ENCODE peak calls at places on chromosomes 3 and 15, in eight cellular contexts. One of them, this sample, is unnamed.

GRCh38 chr15:68450192-68450591 is 18.2 kb upstream of the ITGA11 start:
- DNase-seq in upper lobe of right lung: no peak
- DNase-seq in RWPE1: no peak
- DNase-seq in NB4: no peak
- DNase-seq in hepatocyte: no peak
- DNase-seq in CD4-positive, alpha-beta T cell: no peak
- DNase-seq in GM12865: no peak
- DNase-seq in pancreas: no peak
- DNase-seq in this sample: no peak

GRCh38 chr15:45799508-45799907 is 164.7 kb downstream of the SQOR start:
- DNase-seq in upper lobe of right lung: no peak
- DNase-seq in RWPE1: no peak
- DNase-seq in NB4: no peak
- DNase-seq in hepatocyte: no peak
- DNase-seq in CD4-positive, alpha-beta T cell: no peak
- DNase-seq in GM12865: peak
- DNase-seq in pancreas: no peak
- DNase-seq in this sample: no peak

GRCh38 chr3:114867828-114868498 is 279.1 kb downstream of the ZBTB20 start:
- DNase-seq in upper lobe of right lung: no peak
- DNase-seq in RWPE1: no peak
- DNase-seq in NB4: no peak
- DNase-seq in hepatocyte: no peak
- DNase-seq in CD4-positive, alpha-beta T cell: no peak
- DNase-seq in GM12865: no peak
- DNase-seq in pancreas: peak
- DNase-seq in this sample: no peak

GRCh38 chr3:61562042-61562809 is 855 bp downstream of the PTPRG start:
- DNase-seq in upper lobe of right lung: peak
- DNase-seq in RWPE1: no peak
- DNase-seq in NB4: no peak
- DNase-seq in hepatocyte: peak
- DNase-seq in CD4-positive, alpha-beta T cell: no peak
- DNase-seq in GM12865: no peak
- DNase-seq in pancreas: peak
- DNase-seq in this sample: peak

GRCh38 chr15:60798821-60799220 is 319.9 kb upstream of the ICE2 start:
- DNase-seq in upper lobe of right lung: no peak
- DNase-seq in RWPE1: peak
- DNase-seq in NB4: no peak
- DNase-seq in hepatocyte: peak
- DNase-seq in CD4-positive, alpha-beta T cell: no peak
- DNase-seq in GM12865: peak
- DNase-seq in pancreas: no peak
- DNase-seq in this sample: peak

GRCh38 chr15:48177383-48177874 is 666 bp downstream of the MYEF2 start:
- DNase-seq in upper lobe of right lung: no peak
- DNase-seq in RWPE1: peak
- DNase-seq in NB4: no peak
- DNase-seq in hepatocyte: peak
- DNase-seq in CD4-positive, alpha-beta T cell: no peak
- DNase-seq in GM12865: peak
- DNase-seq in pancreas: no peak
- DNase-seq in this sample: peak

GRCh38 chr3:174170248-174170647 is 688.9 kb upstream of the NAALADL2 start:
- DNase-seq in upper lobe of right lung: no peak
- DNase-seq in RWPE1: no peak
- DNase-seq in NB4: no peak
- DNase-seq in hepatocyte: peak
- DNase-seq in CD4-positive, alpha-beta T cell: no peak
- DNase-seq in GM12865: no peak
- DNase-seq in pancreas: no peak
- DNase-seq in this sample: no peak

GRCh38 chr3:194089357-194090177 is 46.4 kb upstream of the HES1 start:
- DNase-seq in upper lobe of right lung: peak
- DNase-seq in RWPE1: peak
- DNase-seq in NB4: peak
- DNase-seq in hepatocyte: peak
- DNase-seq in CD4-positive, alpha-beta T cell: no peak
- DNase-seq in GM12865: no peak
- DNase-seq in pancreas: peak
- DNase-seq in this sample: peak

GRCh38 chr3:47441796-47442551 is 33.8 kb downstream of the SCAP start:
- DNase-seq in upper lobe of right lung: no peak
- DNase-seq in RWPE1: no peak
- DNase-seq in NB4: no peak
- DNase-seq in hepatocyte: peak
- DNase-seq in CD4-positive, alpha-beta T cell: no peak
- DNase-seq in GM12865: no peak
- DNase-seq in pancreas: no peak
- DNase-seq in this sample: no peak

GRCh38 chr3:129695203-129695602 is 88.7 kb upstream of the PLXND1 start:
- DNase-seq in upper lobe of right lung: no peak
- DNase-seq in RWPE1: no peak
- DNase-seq in NB4: no peak
- DNase-seq in hepatocyte: no peak
- DNase-seq in CD4-positive, alpha-beta T cell: no peak
- DNase-seq in GM12865: no peak
- DNase-seq in pancreas: no peak
- DNase-seq in this sample: no peak

GRCh38 chr3:49602877-49603411 is 48.7 kb downstream of the BSN start:
- DNase-seq in upper lobe of right lung: no peak
- DNase-seq in RWPE1: peak
- DNase-seq in NB4: no peak
- DNase-seq in hepatocyte: no peak
- DNase-seq in CD4-positive, alpha-beta T cell: peak
- DNase-seq in GM12865: peak
- DNase-seq in pancreas: no peak
- DNase-seq in this sample: no peak

GRCh38 chr3:106813742-106814141 is 563.5 kb upstream of the CCDC54 start:
- DNase-seq in upper lobe of right lung: no peak
- DNase-seq in RWPE1: no peak
- DNase-seq in NB4: no peak
- DNase-seq in hepatocyte: no peak
- DNase-seq in CD4-positive, alpha-beta T cell: no peak
- DNase-seq in GM12865: no peak
- DNase-seq in pancreas: no peak
- DNase-seq in this sample: no peak

GRCh38 chr3:124230432-124230831 is 238.5 kb upstream of the ROPN1 start:
- DNase-seq in upper lobe of right lung: no peak
- DNase-seq in RWPE1: no peak
- DNase-seq in NB4: no peak
- DNase-seq in hepatocyte: no peak
- DNase-seq in CD4-positive, alpha-beta T cell: no peak
- DNase-seq in GM12865: no peak
- DNase-seq in pancreas: no peak
- DNase-seq in this sample: no peak

GRCh38 chr3:171748341-171748918 is 61.9 kb downstream of the PLD1 start:
- DNase-seq in upper lobe of right lung: no peak
- DNase-seq in RWPE1: no peak
- DNase-seq in NB4: no peak
- DNase-seq in hepatocyte: no peak
- DNase-seq in CD4-positive, alpha-beta T cell: no peak
- DNase-seq in GM12865: no peak
- DNase-seq in pancreas: no peak
- DNase-seq in this sample: no peak

GRCh38 chr3:125585595-125586223 is 9.6 kb downstream of the OSBPL11 start:
- DNase-seq in upper lobe of right lung: no peak
- DNase-seq in RWPE1: peak
- DNase-seq in NB4: peak
- DNase-seq in hepatocyte: peak
- DNase-seq in CD4-positive, alpha-beta T cell: peak
- DNase-seq in GM12865: peak
- DNase-seq in pancreas: peak
- DNase-seq in this sample: peak

GRCh38 chr15:100349696-100350433 is 8.1 kb upstream of the ADAMTS17 start:
- DNase-seq in upper lobe of right lung: peak
- DNase-seq in RWPE1: peak
- DNase-seq in NB4: peak
- DNase-seq in hepatocyte: peak
- DNase-seq in CD4-positive, alpha-beta T cell: peak
- DNase-seq in GM12865: peak
- DNase-seq in pancreas: peak
- DNase-seq in this sample: peak

GRCh38 chr15:29568840-29569532 is 253.3 kb downstream of the TJP1 start:
- DNase-seq in upper lobe of right lung: no peak
- DNase-seq in RWPE1: peak
- DNase-seq in NB4: peak
- DNase-seq in hepatocyte: peak
- DNase-seq in CD4-positive, alpha-beta T cell: no peak
- DNase-seq in GM12865: peak
- DNase-seq in pancreas: peak
- DNase-seq in this sample: no peak

GRCh38 chr3:12796171-12797123 is at the start of gene CAND2:
- DNase-seq in upper lobe of right lung: peak
- DNase-seq in RWPE1: peak
- DNase-seq in NB4: peak
- DNase-seq in hepatocyte: peak
- DNase-seq in CD4-positive, alpha-beta T cell: peak
- DNase-seq in GM12865: no peak
- DNase-seq in pancreas: no peak
- DNase-seq in this sample: peak

GRCh38 chr15:35674873-35675781 is 129.2 kb upstream of the DPH6 start:
- DNase-seq in upper lobe of right lung: no peak
- DNase-seq in RWPE1: no peak
- DNase-seq in NB4: no peak
- DNase-seq in hepatocyte: peak
- DNase-seq in CD4-positive, alpha-beta T cell: no peak
- DNase-seq in GM12865: peak
- DNase-seq in pancreas: no peak
- DNase-seq in this sample: no peak

GRCh38 chr3:148646126-148646660 is 51.5 kb upstream of the AGTR1 start:
- DNase-seq in upper lobe of right lung: no peak
- DNase-seq in RWPE1: no peak
- DNase-seq in NB4: no peak
- DNase-seq in hepatocyte: no peak
- DNase-seq in CD4-positive, alpha-beta T cell: no peak
- DNase-seq in GM12865: no peak
- DNase-seq in pancreas: no peak
- DNase-seq in this sample: no peak

GRCh38 chr3:38482951-38483350 is 13.2 kb upstream of the EXOG start:
- DNase-seq in upper lobe of right lung: no peak
- DNase-seq in RWPE1: no peak
- DNase-seq in NB4: no peak
- DNase-seq in hepatocyte: no peak
- DNase-seq in CD4-positive, alpha-beta T cell: no peak
- DNase-seq in GM12865: no peak
- DNase-seq in pancreas: no peak
- DNase-seq in this sample: no peak

GRCh38 chr3:163490119-163490518 is 1588.2 kb downstream of the SI start:
- DNase-seq in upper lobe of right lung: no peak
- DNase-seq in RWPE1: peak
- DNase-seq in NB4: peak
- DNase-seq in hepatocyte: peak
- DNase-seq in CD4-positive, alpha-beta T cell: no peak
- DNase-seq in GM12865: peak
- DNase-seq in pancreas: peak
- DNase-seq in this sample: peak
- TF ChIP-seq CTCF in upper lobe of right lung: peak
- TF ChIP-seq CTCF in RWPE1: peak
- TF ChIP-seq CTCF in NB4: peak
- TF ChIP-seq CTCF in hepatocyte: peak
- TF ChIP-seq CTCF in CD4-positive, alpha-beta T cell: no peak
- TF ChIP-seq CTCF in GM12865: peak
- TF ChIP-seq CTCF in pancreas: peak
- TF ChIP-seq CTCF in this sample: peak

GRCh38 chr3:192916455-192917257 is 1.0 kb downstream of the MB21D2 start:
- DNase-seq in upper lobe of right lung: peak
- DNase-seq in RWPE1: peak
- DNase-seq in NB4: peak
- DNase-seq in hepatocyte: peak
- DNase-seq in CD4-positive, alpha-beta T cell: no peak
- DNase-seq in GM12865: peak
- DNase-seq in pancreas: peak
- DNase-seq in this sample: peak
- TF ChIP-seq CTCF in upper lobe of right lung: no peak
- TF ChIP-seq CTCF in RWPE1: no peak
- TF ChIP-seq CTCF in NB4: no peak
- TF ChIP-seq CTCF in hepatocyte: no peak
- TF ChIP-seq CTCF in CD4-positive, alpha-beta T cell: no peak
- TF ChIP-seq CTCF in GM12865: peak
- TF ChIP-seq CTCF in pancreas: no peak
- TF ChIP-seq CTCF in this sample: peak

GRCh38 chr3:119033393-119034255 is 1.0 kb downstream of the IGSF11 start:
- DNase-seq in upper lobe of right lung: no peak
- DNase-seq in RWPE1: no peak
- DNase-seq in NB4: no peak
- DNase-seq in hepatocyte: no peak
- DNase-seq in CD4-positive, alpha-beta T cell: no peak
- DNase-seq in GM12865: no peak
- DNase-seq in pancreas: no peak
- DNase-seq in this sample: no peak

GRCh38 chr3:119034256-119035013 is at the start of gene IGSF11:
- DNase-seq in upper lobe of right lung: peak
- DNase-seq in RWPE1: peak
- DNase-seq in NB4: peak
- DNase-seq in hepatocyte: peak
- DNase-seq in CD4-positive, alpha-beta T cell: peak
- DNase-seq in GM12865: peak
- DNase-seq in pancreas: peak
- DNase-seq in this sample: peak

GRCh38 chr3:119035014-119035346 is 334 bp upstream of the IGSF11 start:
- DNase-seq in upper lobe of right lung: no peak
- DNase-seq in RWPE1: no peak
- DNase-seq in NB4: no peak
- DNase-seq in hepatocyte: no peak
- DNase-seq in CD4-positive, alpha-beta T cell: no peak
- DNase-seq in GM12865: no peak
- DNase-seq in pancreas: no peak
- DNase-seq in this sample: no peak
- TF ChIP-seq CTCF in upper lobe of right lung: no peak
- TF ChIP-seq CTCF in RWPE1: peak
- TF ChIP-seq CTCF in NB4: no peak
- TF ChIP-seq CTCF in hepatocyte: no peak
- TF ChIP-seq CTCF in CD4-positive, alpha-beta T cell: no peak
- TF ChIP-seq CTCF in GM12865: no peak
- TF ChIP-seq CTCF in pancreas: no peak
- TF ChIP-seq CTCF in this sample: no peak

GRCh38 chr3:14573706-14574105 is 33.6 kb upstream of the GRIP2 start:
- DNase-seq in upper lobe of right lung: no peak
- DNase-seq in RWPE1: no peak
- DNase-seq in NB4: no peak
- DNase-seq in hepatocyte: no peak
- DNase-seq in CD4-positive, alpha-beta T cell: no peak
- DNase-seq in GM12865: no peak
- DNase-seq in pancreas: no peak
- DNase-seq in this sample: no peak

GRCh38 chr3:14576163-14576562 is 36.0 kb upstream of the GRIP2 start:
- DNase-seq in upper lobe of right lung: no peak
- DNase-seq in RWPE1: no peak
- DNase-seq in NB4: no peak
- DNase-seq in hepatocyte: no peak
- DNase-seq in CD4-positive, alpha-beta T cell: no peak
- DNase-seq in GM12865: no peak
- DNase-seq in pancreas: no peak
- DNase-seq in this sample: no peak

GRCh38 chr3:14581334-14582072 is 41.4 kb upstream of the GRIP2 start:
- DNase-seq in upper lobe of right lung: no peak
- DNase-seq in RWPE1: no peak
- DNase-seq in NB4: no peak
- DNase-seq in hepatocyte: no peak
- DNase-seq in CD4-positive, alpha-beta T cell: no peak
- DNase-seq in GM12865: no peak
- DNase-seq in pancreas: peak
- DNase-seq in this sample: no peak

GRCh38 chr3:14574183-14574582 is 34.0 kb upstream of the GRIP2 start:
- DNase-seq in upper lobe of right lung: no peak
- DNase-seq in RWPE1: no peak
- DNase-seq in NB4: no peak
- DNase-seq in hepatocyte: no peak
- DNase-seq in CD4-positive, alpha-beta T cell: no peak
- DNase-seq in GM12865: no peak
- DNase-seq in pancreas: no peak
- DNase-seq in this sample: no peak

GRCh38 chr3:14577897-14578296 is 37.8 kb upstream of the GRIP2 start:
- DNase-seq in upper lobe of right lung: no peak
- DNase-seq in RWPE1: no peak
- DNase-seq in NB4: peak
- DNase-seq in hepatocyte: no peak
- DNase-seq in CD4-positive, alpha-beta T cell: no peak
- DNase-seq in GM12865: no peak
- DNase-seq in pancreas: no peak
- DNase-seq in this sample: no peak
- TF ChIP-seq CTCF in upper lobe of right lung: no peak
- TF ChIP-seq CTCF in RWPE1: no peak
- TF ChIP-seq CTCF in NB4: no peak
- TF ChIP-seq CTCF in hepatocyte: no peak
- TF ChIP-seq CTCF in CD4-positive, alpha-beta T cell: no peak
- TF ChIP-seq CTCF in GM12865: no peak
- TF ChIP-seq CTCF in pancreas: no peak
- TF ChIP-seq CTCF in this sample: no peak

This sample was measured in GM13977.